ENCODE peak calls at places on chromosome 14, in eight cellular contexts. One of them, this sample, is unnamed.

GRCh38 chr14:60106341-60106740 is 14.6 kb downstream of the PCNX4 start:
- DNase-seq in fibroblast of mammary gland: peak; percentile 77
- DNase-seq in CD8-positive, alpha-beta T cell: no peak
- DNase-seq in IMR-90: peak; percentile 76
- DNase-seq in GM23248: peak; percentile 76
- DNase-seq in thoracic aorta: no peak
- DNase-seq in AG10803: peak; percentile 77
- DNase-seq in cardiac muscle cell: no peak
- DNase-seq in this sample: peak; percentile 84

GRCh38 chr14:96151242-96151641 is 53.4 kb upstream of the BDKRB2 start:
- DNase-seq in fibroblast of mammary gland: no peak
- DNase-seq in CD8-positive, alpha-beta T cell: no peak
- DNase-seq in IMR-90: no peak
- DNase-seq in GM23248: no peak
- DNase-seq in thoracic aorta: no peak
- DNase-seq in AG10803: no peak
- DNase-seq in cardiac muscle cell: no peak
- DNase-seq in this sample: no peak

GRCh38 chr14:104209985-104210520 is 71.7 kb downstream of the KIF26A start:
- DNase-seq in fibroblast of mammary gland: no peak
- DNase-seq in CD8-positive, alpha-beta T cell: no peak
- DNase-seq in IMR-90: no peak
- DNase-seq in GM23248: no peak
- DNase-seq in thoracic aorta: no peak
- DNase-seq in AG10803: no peak
- DNase-seq in cardiac muscle cell: no peak
- DNase-seq in this sample: no peak

GRCh38 chr14:98069712-98070133 is 1202.3 kb downstream of the BCL11B start:
- DNase-seq in fibroblast of mammary gland: no peak
- DNase-seq in CD8-positive, alpha-beta T cell: no peak
- DNase-seq in IMR-90: no peak
- DNase-seq in GM23248: peak; percentile 0
- DNase-seq in thoracic aorta: no peak
- DNase-seq in AG10803: peak; percentile 25
- DNase-seq in cardiac muscle cell: peak; percentile 41
- DNase-seq in this sample: no peak

GRCh38 chr14:38004610-38004879 is 203.2 kb upstream of the SSTR1 start:
- DNase-seq in fibroblast of mammary gland: no peak
- DNase-seq in CD8-positive, alpha-beta T cell: no peak
- DNase-seq in IMR-90: no peak
- DNase-seq in GM23248: no peak
- DNase-seq in thoracic aorta: no peak
- DNase-seq in AG10803: no peak
- DNase-seq in cardiac muscle cell: no peak
- DNase-seq in this sample: no peak

GRCh38 chr14:95183532-95184412 is 26.4 kb upstream of the DICER1 start:
- DNase-seq in fibroblast of mammary gland: no peak
- DNase-seq in CD8-positive, alpha-beta T cell: no peak
- DNase-seq in IMR-90: no peak
- DNase-seq in GM23248: no peak
- DNase-seq in thoracic aorta: no peak
- DNase-seq in AG10803: peak; percentile 11
- DNase-seq in cardiac muscle cell: no peak
- DNase-seq in this sample: peak; percentile 36

GRCh38 chr14:32985881-32986280 is 47.2 kb downstream of the NPAS3 start:
- DNase-seq in fibroblast of mammary gland: no peak
- DNase-seq in CD8-positive, alpha-beta T cell: no peak
- DNase-seq in IMR-90: no peak
- DNase-seq in GM23248: no peak
- DNase-seq in thoracic aorta: no peak
- DNase-seq in AG10803: no peak
- DNase-seq in cardiac muscle cell: no peak
- DNase-seq in this sample: no peak

GRCh38 chr14:92503756-92504491 is 9.7 kb upstream of the RIN3 start:
- DNase-seq in fibroblast of mammary gland: peak; percentile 63
- DNase-seq in CD8-positive, alpha-beta T cell: no peak
- DNase-seq in IMR-90: peak; percentile 70
- DNase-seq in GM23248: peak; percentile 88
- DNase-seq in thoracic aorta: no peak
- DNase-seq in AG10803: peak; percentile 79
- DNase-seq in cardiac muscle cell: peak; percentile 37
- DNase-seq in this sample: peak; percentile 66

DNA sequence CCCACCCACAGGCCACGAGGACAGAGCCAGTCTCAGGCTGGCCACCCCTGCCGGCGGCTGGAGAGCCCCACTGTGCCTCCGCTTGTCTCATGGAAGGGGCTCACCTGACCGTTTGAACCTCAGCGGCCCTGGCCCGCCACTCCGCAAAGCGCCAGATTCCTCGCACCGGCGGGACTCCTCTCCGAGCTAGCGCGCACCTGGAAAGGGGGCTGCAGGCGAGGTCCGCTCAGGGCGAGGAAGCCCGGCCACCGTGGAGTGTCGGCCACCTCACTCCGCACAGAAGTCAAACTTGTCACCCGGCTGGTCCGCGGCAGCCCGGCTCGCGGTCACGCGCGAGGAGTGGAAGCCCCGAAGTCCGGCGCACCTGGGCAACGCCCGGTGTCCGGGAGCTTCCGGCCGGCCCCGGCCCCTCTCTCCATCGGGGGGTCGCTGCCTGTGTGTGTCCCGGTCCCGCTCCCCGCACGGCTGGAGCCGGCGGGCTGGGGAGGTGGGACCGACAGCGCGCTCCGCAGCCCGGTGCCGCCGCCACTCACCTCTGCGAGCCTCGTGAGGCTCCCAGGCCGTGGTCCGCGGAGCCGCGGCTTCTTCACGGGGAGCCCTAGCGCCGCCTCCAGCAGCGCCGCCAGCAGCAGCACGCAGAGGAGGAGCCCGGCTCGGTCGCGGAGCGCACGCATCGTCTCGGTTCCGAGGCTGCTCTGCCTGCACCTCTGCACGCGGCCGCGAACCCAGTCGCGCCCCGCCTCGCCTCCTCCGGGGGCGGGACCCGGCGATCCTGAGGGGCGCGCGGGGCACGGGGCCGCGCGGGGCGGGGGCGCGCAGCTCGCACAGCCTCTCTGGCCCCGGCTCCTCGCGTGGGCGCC is at the start of gene ISM2:
- DNase-seq in fibroblast of mammary gland: peak; percentile 21
- DNase-seq in CD8-positive, alpha-beta T cell: peak; percentile 45
- DNase-seq in IMR-90: peak; percentile 28
- DNase-seq in GM23248: peak; percentile 75
- DNase-seq in thoracic aorta: no peak
- DNase-seq in AG10803: peak; percentile 20
- DNase-seq in cardiac muscle cell: peak; percentile 72
- DNase-seq in this sample: peak; percentile 34
- H3K4me3 ChIP-seq in fibroblast of mammary gland: peak within 1 kb of the TSS; percentile 2
- H3K4me3 ChIP-seq in CD8-positive, alpha-beta T cell: peak within 1 kb of the TSS; percentile 33
- H3K4me3 ChIP-seq in IMR-90: peak within 1 kb of the TSS; percentile 41
- H3K4me3 ChIP-seq in GM23248: peak within 1 kb of the TSS; percentile 67
- H3K4me3 ChIP-seq in thoracic aorta: peak within 1 kb of the TSS; percentile 77
- H3K4me3 ChIP-seq in AG10803: peak within 1 kb of the TSS; percentile 37
- H3K4me3 ChIP-seq in cardiac muscle cell: peak within 1 kb of the TSS; percentile 51
- H3K4me3 ChIP-seq in this sample: peak within 1 kb of the TSS; percentile 51

GRCh38 chr14:100283984-100284881 is 22.0 kb downstream of the SLC25A29 start:
- DNase-seq in fibroblast of mammary gland: no peak
- DNase-seq in CD8-positive, alpha-beta T cell: no peak
- DNase-seq in IMR-90: no peak
- DNase-seq in GM23248: no peak
- DNase-seq in thoracic aorta: no peak
- DNase-seq in AG10803: no peak
- DNase-seq in cardiac muscle cell: no peak
- DNase-seq in this sample: no peak
- H3K4me3 ChIP-seq in fibroblast of mammary gland: no peak overlapping the region
- H3K4me3 ChIP-seq in CD8-positive, alpha-beta T cell: no peak overlapping the region
- H3K4me3 ChIP-seq in IMR-90: no peak overlapping the region
- H3K4me3 ChIP-seq in GM23248: peak overlapping the region; percentile 78
- H3K4me3 ChIP-seq in thoracic aorta: peak overlapping the region; percentile 86
- H3K4me3 ChIP-seq in AG10803: peak overlapping the region; percentile 71
- H3K4me3 ChIP-seq in cardiac muscle cell: no peak overlapping the region
- H3K4me3 ChIP-seq in this sample: peak overlapping the region; percentile 68

GRCh38 chr14:24213866-24214652 is 771 bp upstream of the CHMP4A start:
- DNase-seq in fibroblast of mammary gland: no peak
- DNase-seq in CD8-positive, alpha-beta T cell: no peak
- DNase-seq in IMR-90: no peak
- DNase-seq in GM23248: no peak
- DNase-seq in thoracic aorta: no peak
- DNase-seq in AG10803: no peak
- DNase-seq in cardiac muscle cell: no peak
- DNase-seq in this sample: no peak
- H3K4me3 ChIP-seq in fibroblast of mammary gland: peak overlapping the region; percentile 81
- H3K4me3 ChIP-seq in CD8-positive, alpha-beta T cell: no peak overlapping the region
- H3K4me3 ChIP-seq in IMR-90: peak overlapping the region; percentile 79
- H3K4me3 ChIP-seq in GM23248: peak overlapping the region; percentile 75
- H3K4me3 ChIP-seq in thoracic aorta: peak overlapping the region; percentile 89
- H3K4me3 ChIP-seq in AG10803: peak overlapping the region; percentile 88
- H3K4me3 ChIP-seq in cardiac muscle cell: no peak overlapping the region
- H3K4me3 ChIP-seq in this sample: peak overlapping the region; percentile 77

GRCh38 chr14:22434901-22435565 is 154.0 kb downstream of the DAD1 start:
- DNase-seq in fibroblast of mammary gland: no peak
- DNase-seq in CD8-positive, alpha-beta T cell: no peak
- DNase-seq in IMR-90: no peak
- DNase-seq in GM23248: no peak
- DNase-seq in thoracic aorta: no peak
- DNase-seq in AG10803: no peak
- DNase-seq in cardiac muscle cell: no peak
- DNase-seq in this sample: no peak
- H3K4me3 ChIP-seq in fibroblast of mammary gland: no peak overlapping the region
- H3K4me3 ChIP-seq in CD8-positive, alpha-beta T cell: no peak overlapping the region
- H3K4me3 ChIP-seq in IMR-90: no peak overlapping the region
- H3K4me3 ChIP-seq in GM23248: no peak overlapping the region
- H3K4me3 ChIP-seq in thoracic aorta: no peak overlapping the region
- H3K4me3 ChIP-seq in AG10803: no peak overlapping the region
- H3K4me3 ChIP-seq in cardiac muscle cell: no peak overlapping the region
- H3K4me3 ChIP-seq in this sample: no peak overlapping the region

GRCh38 chr14:71680733-71681387 is 251.4 kb upstream of the RGS6 start:
- DNase-seq in fibroblast of mammary gland: no peak
- DNase-seq in CD8-positive, alpha-beta T cell: no peak
- DNase-seq in IMR-90: no peak
- DNase-seq in GM23248: no peak
- DNase-seq in thoracic aorta: no peak
- DNase-seq in AG10803: no peak
- DNase-seq in cardiac muscle cell: no peak
- DNase-seq in this sample: no peak
- H3K4me3 ChIP-seq in fibroblast of mammary gland: no peak overlapping the region
- H3K4me3 ChIP-seq in CD8-positive, alpha-beta T cell: no peak overlapping the region
- H3K4me3 ChIP-seq in IMR-90: no peak overlapping the region
- H3K4me3 ChIP-seq in GM23248: no peak overlapping the region
- H3K4me3 ChIP-seq in thoracic aorta: no peak overlapping the region
- H3K4me3 ChIP-seq in AG10803: no peak overlapping the region
- H3K4me3 ChIP-seq in cardiac muscle cell: no peak overlapping the region
- H3K4me3 ChIP-seq in this sample: no peak overlapping the region

GRCh38 chr14:87847216-87847615 is 145.8 kb downstream of the GALC start:
- DNase-seq in fibroblast of mammary gland: peak; percentile 2
- DNase-seq in CD8-positive, alpha-beta T cell: no peak
- DNase-seq in IMR-90: no peak
- DNase-seq in GM23248: no peak
- DNase-seq in thoracic aorta: no peak
- DNase-seq in AG10803: no peak
- DNase-seq in cardiac muscle cell: no peak
- DNase-seq in this sample: no peak
- H3K4me3 ChIP-seq in fibroblast of mammary gland: no peak overlapping the region
- H3K4me3 ChIP-seq in CD8-positive, alpha-beta T cell: no peak overlapping the region
- H3K4me3 ChIP-seq in IMR-90: no peak overlapping the region
- H3K4me3 ChIP-seq in GM23248: no peak overlapping the region
- H3K4me3 ChIP-seq in thoracic aorta: no peak overlapping the region
- H3K4me3 ChIP-seq in AG10803: no peak overlapping the region
- H3K4me3 ChIP-seq in cardiac muscle cell: no peak overlapping the region
- H3K4me3 ChIP-seq in this sample: no peak overlapping the region

DNA sequence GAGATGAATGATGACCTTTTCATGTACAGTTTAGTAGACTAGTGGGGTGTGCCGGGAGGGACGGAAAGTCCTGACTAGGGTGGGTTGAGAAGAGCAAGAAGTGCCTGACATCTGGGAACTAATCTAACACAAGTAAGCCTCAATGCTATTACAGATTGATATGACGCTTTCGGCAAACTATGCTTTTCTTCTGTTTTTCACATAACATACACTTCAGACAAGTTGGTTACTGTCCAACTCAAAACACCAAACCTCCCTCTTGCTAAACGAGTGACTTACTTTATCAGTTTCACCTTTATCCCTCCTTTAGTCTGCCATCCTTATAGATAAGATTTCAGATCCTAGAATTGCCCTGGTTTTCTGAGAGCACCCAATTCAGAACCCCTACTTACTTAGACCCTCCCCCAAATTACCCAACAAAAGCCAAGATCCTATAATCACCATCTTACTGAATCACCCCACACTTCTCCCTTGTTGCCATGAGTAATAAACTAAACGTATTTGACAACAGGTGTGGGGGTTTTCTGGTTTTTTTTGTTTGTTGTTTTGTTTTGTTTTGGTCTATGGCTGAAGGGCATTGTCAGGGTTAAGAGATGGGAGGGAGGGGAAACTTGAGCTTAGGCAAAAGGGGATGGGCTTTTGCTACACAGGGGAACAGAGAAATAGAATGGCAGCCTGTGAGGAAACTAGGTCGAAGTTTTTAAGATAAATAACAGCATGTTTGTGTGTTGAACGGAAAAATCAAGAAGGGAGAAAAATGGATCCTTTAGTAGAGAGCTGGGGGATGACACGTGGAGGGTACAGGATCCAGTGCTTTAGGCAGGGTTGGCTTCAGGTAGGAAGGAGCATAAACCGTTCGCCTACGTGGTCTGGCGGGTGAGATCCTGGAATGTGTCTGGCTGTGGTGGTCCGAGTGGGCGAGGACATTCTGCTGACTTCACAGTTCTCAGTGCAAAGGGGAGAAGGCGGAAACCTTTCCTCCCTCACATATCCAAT is 6.1 kb upstream of the PSMA3 start:
- DNase-seq in fibroblast of mammary gland: peak; percentile 49
- DNase-seq in CD8-positive, alpha-beta T cell: no peak
- DNase-seq in IMR-90: no peak
- DNase-seq in GM23248: peak; percentile 34
- DNase-seq in thoracic aorta: no peak
- DNase-seq in AG10803: no peak
- DNase-seq in cardiac muscle cell: peak; percentile 32
- DNase-seq in this sample: peak; percentile 46
- H3K4me3 ChIP-seq in fibroblast of mammary gland: peak overlapping the region; percentile 63
- H3K4me3 ChIP-seq in CD8-positive, alpha-beta T cell: peak overlapping the region; percentile 81
- H3K4me3 ChIP-seq in IMR-90: peak overlapping the region; percentile 4
- H3K4me3 ChIP-seq in GM23248: peak overlapping the region; percentile 95
- H3K4me3 ChIP-seq in thoracic aorta: peak overlapping the region; percentile 76
- H3K4me3 ChIP-seq in AG10803: peak overlapping the region; percentile 73
- H3K4me3 ChIP-seq in cardiac muscle cell: peak overlapping the region; percentile 91
- H3K4me3 ChIP-seq in this sample: peak overlapping the region; percentile 63

This sample was measured in fibroblast of villous mesenchyme.